ENCODE peak calls at places on chromosome 6, in four cellular contexts. R is heart right ventricle, X is PC-9, N is testis. T is an unnamed sample.

GRCh38 chr6:42260424-42260888 is 42.8 kb upstream of the MRPS10 start:
- DNase-seq in R (no peak), X (no peak), N (peak; percentile 68), T (peak; percentile 77)

GRCh38 chr6:170440437-170440836 is 112.7 kb downstream of the PSMB1 start:
- DNase-seq in R (no peak), X (no peak), N (peak; percentile 7), T (peak; percentile 53)

GRCh38 chr6:13427838-13428527 is 59.4 kb downstream of the GFOD1 start:
- DNase-seq in R (no peak), X (no peak), N (no peak), T (peak; percentile 84)

GRCh38 chr6:163876391-163876790 is 461.9 kb downstream of the QKI start:
- DNase-seq in R (no peak), X (no peak), N (no peak), T (no peak)

GRCh38 chr6:44285552-44286284 is 15.5 kb downstream of the TMEM151B start:
- DNase-seq in R (no peak), X (no peak), N (no peak), T (peak; percentile 81)

GRCh38 chr6:147642458-147642857 is 134.0 kb downstream of the SAMD5 start:
- DNase-seq in R (no peak), X (peak; percentile 53), N (no peak), T (no peak)

GRCh38 chr6:30757261-30757935 is 13.1 kb upstream of the IER3 start:
- DNase-seq in R (peak; percentile 72), X (peak; percentile 54), N (no peak), T (no peak)

GRCh38 chr6:28758046-28758817 is 165.6 kb downstream of the TRIM27 start:
- DNase-seq in R (no peak), X (peak; percentile 51), N (no peak), T (peak; percentile 92)

GRCh38 chr6:155314773-155315515 is 660 bp upstream of the TFB1M start:
- DNase-seq in R (peak; percentile 34), X (peak; percentile 65), N (peak; percentile 67), T (no peak)

GRCh38 chr6:48067148-48067709 is 43.8 kb downstream of the PTCHD4 start:
- DNase-seq in R (no peak), X (no peak), N (no peak), T (no peak)

GRCh38 chr6:161035182-161035980 is 43.8 kb downstream of the MAP3K4 start:
- DNase-seq in R (no peak), X (no peak), N (no peak), T (no peak)

GRCh38 chr6:139253656-139254055 is 38.1 kb downstream of the TXLNB start:
- DNase-seq in R (no peak), X (peak; percentile 1), N (peak; percentile 85), T (no peak)

GRCh38 chr6:38522322-38522721 is 117.4 kb downstream of the BTBD9 start:
- DNase-seq in R (peak; percentile 23), X (no peak), N (peak; percentile 23), T (no peak)

GRCh38 chr6:155265843-155266535 is 2.2 kb downstream of the CLDN20 start:
- DNase-seq in R (no peak), X (no peak), N (no peak), T (no peak)

GRCh38 chr6:105257350-105257749 is 77.5 kb upstream of the POPDC3 start:
- DNase-seq in R (no peak), X (no peak), N (no peak), T (no peak)

GRCh38 chr6:88141641-88142298 is 24.4 kb downstream of the CNR1 start:
- DNase-seq in R (no peak), X (no peak), N (no peak), T (no peak)

GRCh38 chr6:47276377-47276776 is 33.3 kb downstream of the TNFRSF21 start:
- DNase-seq in R (no peak), X (peak; percentile 16), N (no peak), T (no peak)

GRCh38 chr6:134564705-134565104 is 246.8 kb upstream of the SGK1 start:
- DNase-seq in R (no peak), X (no peak), N (no peak), T (no peak)

GRCh38 chr6:163404825-163405265 is 9.7 kb upstream of the QKI start:
- DNase-seq in R (peak; percentile 49), X (no peak), N (no peak), T (peak; percentile 63)

GRCh38 chr6:85124472-85125428 is 325.1 kb upstream of the NT5E start:
- DNase-seq in R (no peak), X (no peak), N (no peak), T (no peak)

DNA sequence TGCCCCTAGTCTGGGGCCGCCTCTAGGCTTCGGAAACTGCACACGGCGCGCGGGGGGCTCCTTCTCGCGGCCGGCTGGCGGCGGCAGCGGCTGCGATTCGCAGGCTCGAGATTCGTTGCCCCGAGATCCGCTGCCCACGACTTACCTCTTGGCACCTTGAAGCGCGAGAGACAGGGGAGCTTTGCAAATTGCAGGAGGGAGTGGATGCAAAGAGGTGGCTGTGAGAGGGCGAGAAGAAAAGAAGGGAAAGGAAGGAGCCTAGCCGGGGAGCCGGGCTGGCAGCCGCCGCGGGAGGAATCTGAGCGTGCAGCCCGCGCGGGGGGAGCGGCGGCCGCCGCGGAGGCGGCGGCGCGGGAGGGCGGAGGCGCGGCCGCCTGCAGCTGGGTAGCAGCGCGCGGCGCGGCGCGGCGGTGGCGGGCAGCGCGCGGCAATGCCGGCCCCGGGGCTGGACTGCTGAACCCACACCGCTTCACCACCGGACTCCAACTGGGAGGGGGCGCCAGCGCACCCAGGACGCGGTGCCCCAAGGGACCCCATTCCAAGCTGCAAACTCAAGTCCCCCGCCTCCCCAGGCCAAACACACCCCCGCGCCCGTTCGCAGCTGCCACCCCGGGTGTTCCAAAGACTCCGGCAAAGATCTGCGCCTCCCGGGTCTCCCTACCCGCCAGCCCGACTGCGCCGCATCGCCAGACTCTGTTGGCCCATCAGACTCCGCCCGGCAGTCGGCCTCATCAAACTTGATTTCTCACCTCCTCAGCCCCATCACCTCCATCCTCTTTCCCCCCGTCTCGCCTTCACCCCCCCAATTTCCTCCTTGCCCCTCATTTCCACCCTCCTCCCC is 44.2 kb upstream of the SUPT3H start:
- DNase-seq in R (peak; percentile 46), X (peak; percentile 49), N (peak; percentile 45), T (peak; percentile 79)
- H3K4me1 ChIP-seq in R (peaks cover 55% of the 10 kb centered on the region), X (peaks cover 22% of the 10 kb centered on the region), N (peaks cover 12% of the 10 kb centered on the region), T (no peaks in the 10 kb centered on the region)

GRCh38 chr6:90388395-90388794 is 91.8 kb upstream of the BACH2 start:
- DNase-seq in R (no peak), X (no peak), N (no peak), T (no peak)
- H3K4me1 ChIP-seq in R (no peaks in the 10 kb centered on the region), X (no peaks in the 10 kb centered on the region), N (no peaks in the 10 kb centered on the region), T (peaks cover 20% of the 10 kb centered on the region)

GRCh38 chr6:119205911-119206617 is 127.6 kb upstream of the FAM184A start:
- DNase-seq in R (no peak), X (no peak), N (no peak), T (no peak)

GRCh38 chr6:119197271-119197670 is 118.8 kb upstream of the FAM184A start:
- DNase-seq in R (no peak), X (no peak), N (no peak), T (no peak)

GRCh38 chr6:119204744-119205143 is 126.3 kb upstream of the FAM184A start:
- DNase-seq in R (no peak), X (no peak), N (no peak), T (no peak)

GRCh38 chr6:119200774-119201173 is 122.3 kb upstream of the FAM184A start:
- DNase-seq in R (no peak), X (no peak), N (no peak), T (no peak)

GRCh38 chr6:119201486-119201885 is 123.0 kb upstream of the FAM184A start:
- DNase-seq in R (no peak), X (no peak), N (no peak), T (no peak)
- H3K4me1 ChIP-seq in R (no peaks in the 10 kb centered on the region), X (no peaks in the 10 kb centered on the region), N (no peaks in the 10 kb centered on the region), T (no peaks in the 10 kb centered on the region)

GRCh38 chr6:6315660-6316059 is 4.8 kb downstream of the F13A1 start:
- DNase-seq in R (peak; percentile 40), X (no peak), N (peak; percentile 58), T (peak; percentile 86)

GRCh38 chr6:6314601-6315000 is 5.9 kb downstream of the F13A1 start:
- DNase-seq in R (no peak), X (no peak), N (no peak), T (no peak)

GRCh38 chr6:6319947-6320811 is at the start of gene F13A1:
- DNase-seq in R (no peak), X (no peak), N (no peak), T (peak; percentile 88)

GRCh38 chr6:6317825-6318733 is 2.4 kb downstream of the F13A1 start:
- DNase-seq in R (peak; percentile 59), X (no peak), N (no peak), T (peak; percentile 51)

GRCh38 chr6:6317386-6317785 is 3.1 kb downstream of the F13A1 start:
- DNase-seq in R (no peak), X (no peak), N (no peak), T (no peak)
- H3K4me1 ChIP-seq in R (peaks cover 49% of the 10 kb centered on the region), X (no peaks in the 10 kb centered on the region), N (no peaks in the 10 kb centered on the region), T (peaks cover 3% of the 10 kb centered on the region)

DNA sequence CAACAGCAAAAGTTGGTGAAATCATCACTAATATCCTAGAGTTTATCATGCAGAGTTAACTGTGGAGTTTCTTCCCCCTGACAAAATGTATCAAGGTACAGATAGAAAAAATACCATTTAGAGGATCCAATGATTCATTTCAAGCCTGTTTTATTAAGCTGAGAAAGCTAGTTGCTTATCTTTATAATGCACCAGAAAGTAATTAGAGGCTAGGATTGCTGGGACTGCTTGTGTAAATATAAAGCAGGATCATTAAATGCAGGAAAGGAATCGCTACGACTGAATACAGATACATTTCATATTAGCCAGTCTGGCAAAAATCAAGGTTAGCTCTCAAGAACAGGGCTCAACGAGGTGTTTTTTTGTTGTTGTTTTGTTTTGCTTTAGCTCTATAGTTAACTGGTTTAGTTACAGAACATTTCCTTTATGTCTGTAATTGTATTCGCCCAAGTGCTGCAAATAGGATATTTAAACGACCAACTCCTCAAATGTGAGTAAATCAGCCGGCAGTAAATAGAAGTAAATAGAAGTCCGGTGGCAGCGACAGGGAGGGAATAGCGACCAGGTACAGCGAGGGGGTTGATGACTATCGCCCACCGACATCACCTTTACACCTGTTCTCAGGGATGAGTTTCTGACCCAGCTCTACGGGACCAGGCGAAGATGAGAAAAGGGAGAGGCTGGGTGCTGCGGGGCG is 742 bp downstream of the UBE2J1 start:
- DNase-seq in R (no peak), X (no peak), N (no peak), T (no peak)
- H3K4me1 ChIP-seq in R (peaks cover 59% of the 10 kb centered on the region), X (peaks cover 35% of the 10 kb centered on the region), N (peaks cover 27% of the 10 kb centered on the region), T (peaks cover 3% of the 10 kb centered on the region)

DNA sequence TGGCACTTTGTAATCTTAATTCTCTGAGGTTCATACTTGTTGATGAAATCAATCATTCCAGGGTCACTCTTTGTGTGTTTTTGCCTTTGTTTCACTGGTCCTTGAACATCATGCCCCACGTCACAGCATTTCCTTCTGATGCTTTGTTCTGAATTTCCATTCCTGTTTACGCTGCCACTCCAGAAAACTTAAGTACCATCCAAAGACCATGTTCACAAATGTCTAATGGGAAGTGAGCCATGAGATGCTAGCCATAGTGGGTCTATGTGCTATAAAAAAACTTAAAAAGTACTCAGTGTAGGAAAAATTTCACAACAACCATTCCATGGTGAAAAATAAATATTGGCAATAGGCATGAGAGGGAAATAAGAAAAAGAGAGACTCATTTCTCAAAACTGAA is 232.0 kb downstream of the IBTK start:
- DNase-seq in R (no peak), X (no peak), N (no peak), T (no peak)
- H3K4me1 ChIP-seq in R (peaks cover 53% of the 10 kb centered on the region), X (peaks cover 20% of the 10 kb centered on the region), N (peaks cover 16% of the 10 kb centered on the region), T (no peaks in the 10 kb centered on the region)